ENCODE peak calls at places on chromosomes 5 and 9, in ten cellular contexts. One of them, this sample, is unnamed.
A peak's percentile ranks its signal among the peaks of the same experiment; 100 is the strongest.

GRCh38 chr9:111287127-111287526 is 42.9 kb downstream of the OR2K2 start:
- DNase-seq in ascending aorta: no peak
- DNase-seq in stomach: no peak
- DNase-seq in tibial nerve: no peak
- DNase-seq in pancreas: no peak
- DNase-seq in gastrocnemius medialis: no peak
- DNase-seq in GM23248: peak; percentile 86
- DNase-seq in ovary: no peak
- DNase-seq in mammary epithelial cell: peak; percentile 36
- DNase-seq in OCI-LY7: no peak
- DNase-seq in this sample: no peak

GRCh38 chr9:91245432-91246313 is 116.0 kb downstream of the AUH start:
- DNase-seq in GM23248: peak; percentile 50
- DNase-seq in OCI-LY7: no peak
- DNase-seq in stomach: peak; percentile 44
- DNase-seq in ascending aorta: no peak
- DNase-seq in gastrocnemius medialis: no peak
- DNase-seq in pancreas: no peak
- DNase-seq in ovary: no peak
- DNase-seq in tibial nerve: no peak
- DNase-seq in mammary epithelial cell: peak; percentile 28
- DNase-seq in this sample: no peak

GRCh38 chr5:65127181-65127901 is 354.4 kb downstream of the ADAMTS6 start:
- DNase-seq in mammary epithelial cell: no peak
- DNase-seq in GM23248: peak; percentile 66
- DNase-seq in pancreas: no peak
- DNase-seq in gastrocnemius medialis: no peak
- DNase-seq in tibial nerve: no peak
- DNase-seq in ovary: no peak
- DNase-seq in OCI-LY7: no peak
- DNase-seq in stomach: no peak
- DNase-seq in ascending aorta: no peak
- DNase-seq in this sample: no peak

GRCh38 chr9:109166171-109166770 is 778 bp downstream of the FRRS1L start:
- DNase-seq in OCI-LY7: no peak
- DNase-seq in pancreas: no peak
- DNase-seq in ascending aorta: no peak
- DNase-seq in tibial nerve: no peak
- DNase-seq in ovary: peak; percentile 47
- DNase-seq in stomach: no peak
- DNase-seq in gastrocnemius medialis: no peak
- DNase-seq in mammary epithelial cell: no peak
- DNase-seq in GM23248: no peak
- DNase-seq in this sample: no peak

GRCh38 chr5:106843812-106844416 is 826.8 kb downstream of the EFNA5 start:
- DNase-seq in stomach: no peak
- DNase-seq in GM23248: no peak
- DNase-seq in ovary: no peak
- DNase-seq in OCI-LY7: peak; percentile 24
- DNase-seq in tibial nerve: no peak
- DNase-seq in mammary epithelial cell: peak; percentile 26
- DNase-seq in gastrocnemius medialis: no peak
- DNase-seq in pancreas: no peak
- DNase-seq in ascending aorta: no peak
- DNase-seq in this sample: no peak

GRCh38 chr5:75536147-75536546 is 24.5 kb downstream of the POLK start:
- DNase-seq in ascending aorta: no peak
- DNase-seq in tibial nerve: no peak
- DNase-seq in pancreas: no peak
- DNase-seq in gastrocnemius medialis: no peak
- DNase-seq in stomach: no peak
- DNase-seq in GM23248: no peak
- DNase-seq in ovary: no peak
- DNase-seq in mammary epithelial cell: no peak
- DNase-seq in OCI-LY7: no peak
- DNase-seq in this sample: no peak

GRCh38 chr9:137161558-137162483 is 8.0 kb downstream of the LRRC26 start:
- DNase-seq in gastrocnemius medialis: no peak
- DNase-seq in ascending aorta: no peak
- DNase-seq in pancreas: no peak
- DNase-seq in tibial nerve: no peak
- DNase-seq in mammary epithelial cell: no peak
- DNase-seq in stomach: no peak
- DNase-seq in OCI-LY7: peak; percentile 24
- DNase-seq in ovary: no peak
- DNase-seq in GM23248: peak; percentile 18
- DNase-seq in this sample: no peak

GRCh38 chr5:171442287-171443042 is 23.0 kb downstream of the FGF18 start:
- DNase-seq in tibial nerve: no peak
- DNase-seq in ovary: no peak
- DNase-seq in ascending aorta: no peak
- DNase-seq in gastrocnemius medialis: no peak
- DNase-seq in GM23248: no peak
- DNase-seq in stomach: no peak
- DNase-seq in pancreas: no peak
- DNase-seq in mammary epithelial cell: no peak
- DNase-seq in OCI-LY7: no peak
- DNase-seq in this sample: no peak

GRCh38 chr5:10030219-10030831 is 219.4 kb downstream of the ATPSCKMT start:
- DNase-seq in pancreas: no peak
- DNase-seq in OCI-LY7: peak; percentile 7
- DNase-seq in stomach: no peak
- DNase-seq in tibial nerve: no peak
- DNase-seq in mammary epithelial cell: peak; percentile 30
- DNase-seq in ovary: no peak
- DNase-seq in ascending aorta: no peak
- DNase-seq in gastrocnemius medialis: no peak
- DNase-seq in GM23248: peak; percentile 55
- DNase-seq in this sample: no peak

GRCh38 chr9:7983361-7983974 is 183.9 kb upstream of the DMAC1 start:
- DNase-seq in GM23248: no peak
- DNase-seq in ovary: no peak
- DNase-seq in ascending aorta: no peak
- DNase-seq in OCI-LY7: no peak
- DNase-seq in gastrocnemius medialis: no peak
- DNase-seq in stomach: no peak
- DNase-seq in mammary epithelial cell: no peak
- DNase-seq in pancreas: no peak
- DNase-seq in tibial nerve: no peak
- DNase-seq in this sample: no peak

GRCh38 chr5:116365006-116365496 is 209.6 kb downstream of the SEMA6A start:
- DNase-seq in ascending aorta: no peak
- DNase-seq in gastrocnemius medialis: no peak
- DNase-seq in GM23248: no peak
- DNase-seq in stomach: no peak
- DNase-seq in tibial nerve: no peak
- DNase-seq in ovary: no peak
- DNase-seq in mammary epithelial cell: no peak
- DNase-seq in pancreas: no peak
- DNase-seq in OCI-LY7: no peak
- DNase-seq in this sample: no peak

DNA sequence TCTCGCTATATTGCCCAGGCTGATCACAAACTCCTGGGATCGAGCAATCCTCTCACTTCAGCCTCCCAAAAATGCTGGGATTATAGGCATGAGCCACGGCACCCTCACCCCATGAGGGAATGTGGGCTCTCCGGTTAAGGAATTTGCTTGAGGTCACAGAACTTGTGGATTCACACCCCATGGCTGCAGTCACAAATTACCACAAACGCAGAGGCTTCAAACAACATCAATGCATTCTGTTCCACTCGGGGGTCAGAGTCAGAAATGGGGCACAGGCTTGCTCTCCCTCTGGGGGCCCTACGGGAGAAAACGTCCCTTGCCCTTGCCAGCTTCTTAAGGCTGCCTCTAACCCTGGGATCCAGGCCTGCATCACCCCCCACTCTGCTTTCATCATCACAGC is 12.2 kb upstream of the SPINK4 start:
- DNase-seq in tibial nerve: no peak
- DNase-seq in gastrocnemius medialis: no peak
- DNase-seq in OCI-LY7: no peak
- DNase-seq in mammary epithelial cell: no peak
- DNase-seq in ovary: no peak
- DNase-seq in ascending aorta: no peak
- DNase-seq in GM23248: no peak
- DNase-seq in pancreas: no peak
- DNase-seq in stomach: no peak
- DNase-seq in this sample: no peak
- H3K4me1 ChIP-seq in tibial nerve: no peaks in the 10 kb centered on the region
- H3K4me1 ChIP-seq in gastrocnemius medialis: peaks cover 7% of the 10 kb centered on the region
- H3K4me1 ChIP-seq in OCI-LY7: peaks cover 39% of the 10 kb centered on the region
- H3K4me1 ChIP-seq in mammary epithelial cell: peaks cover 58% of the 10 kb centered on the region
- H3K4me1 ChIP-seq in ovary: peaks cover 3% of the 10 kb centered on the region
- H3K4me1 ChIP-seq in ascending aorta: no peaks in the 10 kb centered on the region
- H3K4me1 ChIP-seq in GM23248: peaks cover 5% of the 10 kb centered on the region
- H3K4me1 ChIP-seq in pancreas: no peaks in the 10 kb centered on the region
- H3K4me1 ChIP-seq in stomach: peaks cover 11% of the 10 kb centered on the region
- H3K4me1 ChIP-seq in this sample: peaks cover 6% of the 10 kb centered on the region

DNA sequence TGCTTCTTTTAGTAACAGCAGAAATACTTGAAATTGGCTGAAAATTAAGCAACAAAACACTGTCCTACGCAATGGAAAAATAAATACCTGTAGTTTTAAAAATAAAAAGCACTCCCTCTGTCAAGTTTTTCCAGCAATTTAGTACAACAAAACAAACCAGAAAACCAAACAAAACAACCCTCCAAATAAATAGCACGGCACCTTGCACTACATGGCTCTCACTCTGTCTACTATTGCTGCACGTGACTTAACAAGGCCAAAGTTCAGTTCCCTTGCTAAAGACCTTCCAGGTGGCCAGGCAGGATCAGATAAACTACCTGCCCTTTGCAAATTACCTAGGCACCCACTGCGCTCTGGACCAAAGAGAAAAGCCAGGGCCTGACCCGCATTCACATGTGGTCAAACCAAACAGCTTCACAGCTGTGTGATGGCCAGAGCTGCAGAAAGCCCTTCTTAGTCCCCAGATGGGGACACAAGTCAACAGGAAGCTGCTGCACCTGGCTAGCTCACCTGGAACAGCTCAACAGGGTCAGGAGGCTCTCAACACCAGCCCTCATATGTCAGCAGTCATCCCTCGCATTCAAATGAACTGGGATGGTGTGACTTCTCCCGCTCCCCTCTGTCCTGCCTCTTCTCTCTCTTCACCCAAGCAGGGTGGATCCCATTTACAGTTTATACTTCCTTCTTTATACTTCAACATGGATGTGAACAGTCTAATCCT is 84.9 kb downstream of the RAPGEF1 start:
- DNase-seq in ovary: no peak
- DNase-seq in OCI-LY7: peak; percentile 93
- DNase-seq in GM23248: no peak
- DNase-seq in pancreas: peak; percentile 79
- DNase-seq in mammary epithelial cell: no peak
- DNase-seq in ascending aorta: no peak
- DNase-seq in tibial nerve: no peak
- DNase-seq in stomach: peak; percentile 67
- DNase-seq in gastrocnemius medialis: no peak
- DNase-seq in this sample: no peak
- H3K4me1 ChIP-seq in ovary: peaks cover 35% of the 10 kb centered on the region
- H3K4me1 ChIP-seq in OCI-LY7: peaks cover 90% of the 10 kb centered on the region
- H3K4me1 ChIP-seq in GM23248: peaks cover 39% of the 10 kb centered on the region
- H3K4me1 ChIP-seq in pancreas: peaks cover 57% of the 10 kb centered on the region
- H3K4me1 ChIP-seq in mammary epithelial cell: peaks cover 64% of the 10 kb centered on the region
- H3K4me1 ChIP-seq in ascending aorta: no peaks in the 10 kb centered on the region
- H3K4me1 ChIP-seq in tibial nerve: peaks cover 46% of the 10 kb centered on the region
- H3K4me1 ChIP-seq in stomach: peaks cover 74% of the 10 kb centered on the region
- H3K4me1 ChIP-seq in gastrocnemius medialis: peaks cover 86% of the 10 kb centered on the region
- H3K4me1 ChIP-seq in this sample: peaks cover 86% of the 10 kb centered on the region

GRCh38 chr9:16044116-16044881 is 491.5 kb downstream of the CCDC171 start:
- DNase-seq in GM23248: no peak
- DNase-seq in OCI-LY7: no peak
- DNase-seq in ascending aorta: no peak
- DNase-seq in tibial nerve: no peak
- DNase-seq in ovary: no peak
- DNase-seq in gastrocnemius medialis: no peak
- DNase-seq in pancreas: no peak
- DNase-seq in mammary epithelial cell: no peak
- DNase-seq in stomach: no peak
- DNase-seq in this sample: no peak
- H3K4me1 ChIP-seq in GM23248: peaks cover 4% of the 10 kb centered on the region
- H3K4me1 ChIP-seq in OCI-LY7: no peaks in the 10 kb centered on the region
- H3K4me1 ChIP-seq in ascending aorta: no peaks in the 10 kb centered on the region
- H3K4me1 ChIP-seq in tibial nerve: no peaks in the 10 kb centered on the region
- H3K4me1 ChIP-seq in ovary: peaks cover 9% of the 10 kb centered on the region
- H3K4me1 ChIP-seq in gastrocnemius medialis: no peaks in the 10 kb centered on the region
- H3K4me1 ChIP-seq in pancreas: no peaks in the 10 kb centered on the region
- H3K4me1 ChIP-seq in mammary epithelial cell: no peaks in the 10 kb centered on the region
- H3K4me1 ChIP-seq in stomach: peaks cover 8% of the 10 kb centered on the region
- H3K4me1 ChIP-seq in this sample: no peaks in the 10 kb centered on the region

GRCh38 chr9:95095619-95096355 is 221.7 kb downstream of the FANCC start:
- DNase-seq in OCI-LY7: no peak
- DNase-seq in GM23248: no peak
- DNase-seq in gastrocnemius medialis: no peak
- DNase-seq in mammary epithelial cell: no peak
- DNase-seq in ovary: no peak
- DNase-seq in ascending aorta: no peak
- DNase-seq in pancreas: no peak
- DNase-seq in stomach: no peak
- DNase-seq in tibial nerve: no peak
- DNase-seq in this sample: no peak
- H3K4me1 ChIP-seq in OCI-LY7: no peaks in the 10 kb centered on the region
- H3K4me1 ChIP-seq in GM23248: peaks cover 38% of the 10 kb centered on the region
- H3K4me1 ChIP-seq in gastrocnemius medialis: peaks cover 89% of the 10 kb centered on the region
- H3K4me1 ChIP-seq in mammary epithelial cell: peaks cover 42% of the 10 kb centered on the region
- H3K4me1 ChIP-seq in ovary: peaks cover 21% of the 10 kb centered on the region
- H3K4me1 ChIP-seq in ascending aorta: peaks cover 28% of the 10 kb centered on the region
- H3K4me1 ChIP-seq in pancreas: peaks cover 24% of the 10 kb centered on the region
- H3K4me1 ChIP-seq in stomach: peaks cover 96% of the 10 kb centered on the region
- H3K4me1 ChIP-seq in tibial nerve: peaks cover 52% of the 10 kb centered on the region
- H3K4me1 ChIP-seq in this sample: peaks cover 87% of the 10 kb centered on the region

DNA sequence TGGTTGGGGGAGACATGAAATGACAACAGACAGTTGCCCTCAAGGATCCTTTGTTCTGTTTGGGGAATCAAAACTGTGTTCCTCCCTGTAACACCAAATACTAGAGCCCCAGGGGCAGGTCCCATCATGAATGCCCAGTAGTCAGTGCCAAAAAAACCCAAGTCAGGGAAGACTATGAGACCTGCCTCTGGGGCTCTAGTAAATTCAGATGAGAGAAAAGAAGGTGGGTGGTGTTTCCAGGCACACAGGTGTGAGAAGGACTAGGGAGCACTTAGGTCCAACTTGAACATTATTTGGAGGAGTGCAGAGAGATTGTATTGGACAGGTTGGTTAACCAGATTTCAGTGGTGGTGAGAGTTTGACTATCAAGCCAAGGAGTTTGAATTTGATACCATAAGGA is 51.9 kb downstream of the SLC22A5 start:
- DNase-seq in stomach: no peak
- DNase-seq in gastrocnemius medialis: no peak
- DNase-seq in mammary epithelial cell: no peak
- DNase-seq in ascending aorta: no peak
- DNase-seq in GM23248: no peak
- DNase-seq in ovary: no peak
- DNase-seq in tibial nerve: no peak
- DNase-seq in pancreas: no peak
- DNase-seq in OCI-LY7: no peak
- DNase-seq in this sample: no peak
- H3K4me1 ChIP-seq in stomach: peaks cover 100% of the 10 kb centered on the region
- H3K4me1 ChIP-seq in gastrocnemius medialis: peaks cover 95% of the 10 kb centered on the region
- H3K4me1 ChIP-seq in mammary epithelial cell: peaks cover 57% of the 10 kb centered on the region
- H3K4me1 ChIP-seq in ascending aorta: peaks cover 19% of the 10 kb centered on the region
- H3K4me1 ChIP-seq in GM23248: peaks cover 40% of the 10 kb centered on the region
- H3K4me1 ChIP-seq in ovary: peaks cover 26% of the 10 kb centered on the region
- H3K4me1 ChIP-seq in tibial nerve: peaks cover 83% of the 10 kb centered on the region
- H3K4me1 ChIP-seq in pancreas: peaks cover 40% of the 10 kb centered on the region
- H3K4me1 ChIP-seq in OCI-LY7: peaks cover 84% of the 10 kb centered on the region
- H3K4me1 ChIP-seq in this sample: peaks cover 95% of the 10 kb centered on the region

GRCh38 chr5:16992006-16992405 is 55.9 kb upstream of the MYO10 start:
- DNase-seq in ovary: no peak
- DNase-seq in GM23248: peak; percentile 90
- DNase-seq in gastrocnemius medialis: no peak
- DNase-seq in ascending aorta: no peak
- DNase-seq in stomach: no peak
- DNase-seq in pancreas: no peak
- DNase-seq in tibial nerve: no peak
- DNase-seq in OCI-LY7: no peak
- DNase-seq in mammary epithelial cell: peak; percentile 95
- DNase-seq in this sample: no peak
- H3K4me1 ChIP-seq in ovary: no peaks in the 10 kb centered on the region
- H3K4me1 ChIP-seq in GM23248: peaks cover 26% of the 10 kb centered on the region
- H3K4me1 ChIP-seq in gastrocnemius medialis: no peaks in the 10 kb centered on the region
- H3K4me1 ChIP-seq in ascending aorta: no peaks in the 10 kb centered on the region
- H3K4me1 ChIP-seq in stomach: peaks cover 7% of the 10 kb centered on the region
- H3K4me1 ChIP-seq in pancreas: no peaks in the 10 kb centered on the region
- H3K4me1 ChIP-seq in tibial nerve: no peaks in the 10 kb centered on the region
- H3K4me1 ChIP-seq in OCI-LY7: no peaks in the 10 kb centered on the region
- H3K4me1 ChIP-seq in mammary epithelial cell: peaks cover 15% of the 10 kb centered on the region
- H3K4me1 ChIP-seq in this sample: peaks cover 3% of the 10 kb centered on the region

This sample was measured in heart right ventricle.